ENCODE peak calls at places on chromosomes 5 and 9, in five cellular contexts. N is glutamatergic neuron, Q is substantia nigra, A is LoVo, E is ecto neural progenitor cell. W is an unnamed sample.

GRCh38 chr9:128702445-128702948 is at the start of gene PKN3:
- DNase-seq in N (peak), Q (peak), A (peak), E (peak), W (peak)

GRCh38 chr5:8568858-8569257 is 699.9 kb downstream of the MTRR start:
- DNase-seq in N (no peak), Q (no peak), A (no peak), E (no peak), W (no peak)

GRCh38 chr5:134524826-134525686 is at the start of gene JADE2:
- DNase-seq in N (peak), Q (peak), A (peak), E (no peak), W (peak)

GRCh38 chr9:78940121-78940855 is 631.5 kb upstream of the TLE4 start:
- DNase-seq in N (no peak), Q (no peak), A (no peak), E (no peak), W (no peak)

GRCh38 chr9:15834541-15834940 is 281.7 kb downstream of the CCDC171 start:
- DNase-seq in N (no peak), Q (no peak), A (no peak), E (no peak), W (no peak)

GRCh38 chr5:113255579-113256210 is 179.1 kb downstream of the TSSK1B start:
- DNase-seq in N (no peak), Q (no peak), A (no peak), E (no peak), W (no peak)

GRCh38 chr5:159825551-159826051 is 90.7 kb upstream of the ADRA1B start:
- DNase-seq in N (no peak), Q (no peak), A (no peak), E (no peak), W (no peak)

GRCh38 chr5:134063421-134063820 is 51.1 kb upstream of the TCF7 start:
- DNase-seq in N (peak), Q (no peak), A (no peak), E (no peak), W (no peak)

GRCh38 chr5:57317341-57317740 is 143.5 kb downstream of the GPBP1 start:
- DNase-seq in N (no peak), Q (no peak), A (no peak), E (no peak), W (no peak)

W was measured in hippocampal formation.